ENCODE peak calls at places on chromosomes 2 and 18, in eight cellular contexts. Y is posterior vena cava; G is right cardiac atrium; A is LoVo; R is Peyer's patch; X is GM19239; J is stimulated activated CD4-positive, alpha-beta T cell treated with anti-CD3 and anti-CD28 coated beads, Interleukin-2, amount 100 ng/mL, for 24 hours; P is NCI-H1105 treated with DMSO at 0.1 percent for 48 hours. L is an unnamed sample.

GRCh38 chr2:111168528-111168929 is 47.8 kb downstream of the BCL2L11 start:
- DNase-seq in Y (no peak), G (peak; percentile 61), A (peak; percentile 52), R (no peak), X (peak; percentile 35), J (peak; percentile 76), P (no peak), L (peak; percentile 87)

GRCh38 chr2:73268831-73269685 is 15.2 kb downstream of the FBXO41 start:
- DNase-seq in Y (peak; percentile 80), G (peak; percentile 56), A (peak; percentile 90), R (peak; percentile 71), X (peak; percentile 87), J (peak; percentile 70), P (peak; percentile 85), L (peak; percentile 91)

GRCh38 chr2:213252206-213252605 is 32.1 kb upstream of the SPAG16 start:
- DNase-seq in Y (no peak), G (no peak), A (no peak), R (no peak), X (no peak), J (no peak), P (peak; percentile 40), L (no peak)

GRCh38 chr2:33158482-33159003 is 211.8 kb downstream of the LTBP1 start:
- DNase-seq in Y (no peak), G (no peak), A (no peak), R (no peak), X (no peak), J (no peak), P (no peak), L (no peak)

GRCh38 chr2:49255325-49256023 is 101.2 kb upstream of the FSHR start:
- DNase-seq in Y (no peak), G (no peak), A (no peak), R (no peak), X (no peak), J (no peak), P (peak; percentile 81), L (no peak)

GRCh38 chr2:240655931-240656886 is 26.5 kb downstream of the AQP12B start:
- DNase-seq in Y (peak; percentile 42), G (peak; percentile 18), A (no peak), R (peak; percentile 21), X (no peak), J (no peak), P (no peak), L (no peak)

GRCh38 chr2:46171441-46171953 is 125.7 kb upstream of the EPAS1 start:
- DNase-seq in Y (no peak), G (peak; percentile 54), A (peak; percentile 32), R (no peak), X (no peak), J (no peak), P (no peak), L (no peak)

GRCh38 chr2:237405006-237405559 is 8.9 kb downstream of the COL6A3 start:
- DNase-seq in Y (no peak), G (no peak), A (no peak), R (no peak), X (no peak), J (no peak), P (no peak), L (no peak)

GRCh38 chr2:10721344-10722251 is at the start of gene ATP6V1C2:
- DNase-seq in Y (no peak), G (peak; percentile 54), A (peak; percentile 65), R (peak; percentile 52), X (peak; percentile 71), J (no peak), P (peak; percentile 22), L (peak; percentile 63)

GRCh38 chr2:32064021-32064678 is 794 bp downstream of the SPAST start:
- DNase-seq in Y (no peak), G (no peak), A (no peak), R (peak; percentile 23), X (no peak), J (peak; percentile 28), P (no peak), L (no peak)

GRCh38 chr2:12486205-12487118 is 230.3 kb upstream of the TRIB2 start:
- DNase-seq in Y (no peak), G (peak; percentile 59), A (no peak), R (no peak), X (no peak), J (no peak), P (no peak), L (no peak)

GRCh38 chr2:173749315-173749714 is 215.9 kb downstream of the SP3 start:
- DNase-seq in Y (no peak), G (no peak), A (peak; percentile 12), R (no peak), X (no peak), J (no peak), P (no peak), L (no peak)

GRCh38 chr2:134432438-134432883 is 178.6 kb downstream of the MGAT5 start:
- DNase-seq in Y (no peak), G (no peak), A (no peak), R (no peak), X (no peak), J (no peak), P (no peak), L (no peak)

GRCh38 chr2:163200726-163201125 is 362.2 kb upstream of the KCNH7 start:
- DNase-seq in Y (no peak), G (no peak), A (no peak), R (no peak), X (no peak), J (no peak), P (no peak), L (no peak)

GRCh38 chr2:231359948-231360347 is 35.6 kb upstream of the B3GNT7 start:
- DNase-seq in Y (peak; percentile 56), G (no peak), A (no peak), R (no peak), X (no peak), J (no peak), P (no peak), L (peak; percentile 58)

GRCh38 chr2:19900536-19901200 is 1.1 kb downstream of the TTC32 start:
- DNase-seq in Y (no peak), G (no peak), A (peak; percentile 16), R (no peak), X (no peak), J (no peak), P (peak; percentile 15), L (peak; percentile 70)

GRCh38 chr2:198518935-198519334 is 714.5 kb downstream of the PLCL1 start:
- DNase-seq in Y (no peak), G (no peak), A (no peak), R (no peak), X (no peak), J (no peak), P (no peak), L (no peak)

GRCh38 chr2:229922449-229923386 is at the start of gene FBXO36:
- DNase-seq in Y (peak; percentile 95), G (peak; percentile 95), A (peak; percentile 84), R (peak; percentile 89), X (peak; percentile 60), J (peak; percentile 93), P (peak; percentile 88), L (peak; percentile 97)

GRCh38 chr2:26786207-26787023 is 559 bp downstream of the CENPA start:
- DNase-seq in Y (peak; percentile 84), G (no peak), A (no peak), R (no peak), X (no peak), J (no peak), P (no peak), L (no peak)

GRCh38 chr2:239522740-239523119 is 121.9 kb upstream of the HDAC4 start:
- DNase-seq in Y (peak; percentile 70), G (peak; percentile 3), A (no peak), R (no peak), X (no peak), J (no peak), P (no peak), L (no peak)

GRCh38 chr18:75581336-75582121 is 154.0 kb upstream of the SMIM21 start:
- DNase-seq in Y (no peak), G (no peak), A (no peak), R (no peak), X (no peak), J (no peak), P (no peak), L (no peak)

GRCh38 chr2:220847587-220847986 is 724.5 kb downstream of the EPHA4 start:
- DNase-seq in Y (no peak), G (no peak), A (no peak), R (no peak), X (no peak), J (no peak), P (no peak), L (no peak)

GRCh38 chr2:121159291-121160144 is 125.5 kb downstream of the TFCP2L1 start:
- DNase-seq in Y (no peak), G (peak; percentile 68), A (no peak), R (no peak), X (no peak), J (no peak), P (no peak), L (no peak)

GRCh38 chr2:33644215-33644614 is 45.1 kb upstream of the FAM98A start:
- DNase-seq in Y (no peak), G (no peak), A (no peak), R (no peak), X (no peak), J (no peak), P (no peak), L (no peak)

GRCh38 chr2:236117861-236118269 is 50.3 kb downstream of the GBX2 start:
- DNase-seq in Y (peak; percentile 29), G (no peak), A (no peak), R (no peak), X (no peak), J (no peak), P (no peak), L (no peak)

GRCh38 chr18:59228361-59228760 is 8.4 kb downstream of the GRP start:
- DNase-seq in Y (no peak), G (no peak), A (no peak), R (no peak), X (no peak), J (no peak), P (no peak), L (no peak)

GRCh38 chr2:20125616-20126015 is 74.2 kb upstream of the LAPTM4A start:
- DNase-seq in Y (no peak), G (no peak), A (no peak), R (no peak), X (no peak), J (no peak), P (no peak), L (no peak)

GRCh38 chr2:25677877-25678276 is 4.5 kb upstream of the DTNB start:
- DNase-seq in Y (no peak), G (no peak), A (no peak), R (no peak), X (no peak), J (no peak), P (no peak), L (no peak)

GRCh38 chr2:43217228-43218220 is 8.9 kb downstream of the ZFP36L2 start:
- DNase-seq in Y (no peak), G (no peak), A (no peak), R (peak; percentile 71), X (no peak), J (no peak), P (no peak), L (no peak)

GRCh38 chr2:52810460-52810859 is 957.1 kb upstream of the CHAC2 start:
- DNase-seq in Y (no peak), G (no peak), A (peak; percentile 31), R (no peak), X (no peak), J (no peak), P (no peak), L (no peak)

GRCh38 chr2:101256316-101256715 is 3.6 kb downstream of the CNOT11 start:
- DNase-seq in Y (no peak), G (no peak), A (no peak), R (no peak), X (no peak), J (no peak), P (no peak), L (no peak)

GRCh38 chr2:221779614-221780067 is 207.5 kb upstream of the EPHA4 start:
- DNase-seq in Y (peak; percentile 86), G (peak; percentile 26), A (no peak), R (no peak), X (no peak), J (no peak), P (no peak), L (no peak)

GRCh38 chr2:51597086-51597485 is 565.2 kb upstream of the NRXN1 start:
- DNase-seq in Y (no peak), G (no peak), A (no peak), R (no peak), X (no peak), J (no peak), P (no peak), L (no peak)

GRCh38 chr2:64952896-64953482 is 36.2 kb upstream of the SLC1A4 start:
- DNase-seq in Y (no peak), G (no peak), A (no peak), R (no peak), X (no peak), J (no peak), P (no peak), L (no peak)